ENCODE peak calls at places on chromosomes 13 and 19, in six cellular contexts. R is IMR-90, X is upper lobe of left lung, L is transverse colon, N is breast epithelium, V is bronchial epithelial cell. A is an unnamed sample.

GRCh38 chr13:51765142-51765515 is 38.8 kb downstream of the DHRS12 start:
- DNase-seq in R (no peak), X (no peak), L (no peak), N (no peak), V (no peak), A (no peak)

GRCh38 chr19:18321729-18322091 is 1.2 kb downstream of the LSM4 start:
- DNase-seq in R (peak; percentile 33), X (no peak), L (no peak), N (no peak), V (no peak), A (peak; percentile 29)

GRCh38 chr13:112774829-112775565 is 85.2 kb downstream of the ATP11A start:
- DNase-seq in R (no peak), X (no peak), L (no peak), N (no peak), V (no peak), A (no peak)

GRCh38 chr19:44059229-44059628 is 7.4 kb downstream of the ZNF223 start:
- DNase-seq in R (no peak), X (no peak), L (no peak), N (no peak), V (no peak), A (no peak)

GRCh38 chr13:99617474-99618255 is 116.4 kb downstream of the TM9SF2 start:
- DNase-seq in R (peak; percentile 38), X (no peak), L (peak; percentile 21), N (no peak), V (no peak), A (peak; percentile 65)

GRCh38 chr13:27262546-27262945 is 8.1 kb upstream of the RASL11A start:
- DNase-seq in R (no peak), X (no peak), L (no peak), N (no peak), V (no peak), A (no peak)

GRCh38 chr13:77800219-77800618 is 102.7 kb downstream of the SLAIN1 start:
- DNase-seq in R (no peak), X (no peak), L (no peak), N (no peak), V (no peak), A (peak; percentile 2)

GRCh38 chr19:16756649-16757048 is 37.0 kb downstream of the NWD1 start:
- DNase-seq in R (no peak), X (no peak), L (no peak), N (no peak), V (no peak), A (no peak)

GRCh38 chr19:11576186-11576585 is 1.3 kb downstream of the ACP5 start:
- DNase-seq in R (no peak), X (peak; percentile 40), L (no peak), N (no peak), V (no peak), A (no peak)

GRCh38 chr19:927044-927706 is 1.3 kb downstream of the ARID3A start:
- DNase-seq in R (no peak), X (peak; percentile 85), L (peak; percentile 62), N (peak; percentile 58), V (no peak), A (peak; percentile 60)

GRCh38 chr19:46994141-46994686 is 25.4 kb upstream of the NPAS1 start:
- DNase-seq in R (no peak), X (no peak), L (no peak), N (no peak), V (no peak), A (no peak)

GRCh38 chr13:23793711-23794110 is 95.5 kb downstream of the MIPEP start:
- DNase-seq in R (no peak), X (no peak), L (no peak), N (no peak), V (no peak), A (no peak)

GRCh38 chr19:7013678-7014077 is 7.6 kb downstream of the MBD3L2B start:
- DNase-seq in R (no peak), X (no peak), L (no peak), N (no peak), V (peak; percentile 66), A (peak; percentile 23)

GRCh38 chr13:59450218-59450617 is 713.5 kb downstream of the DIAPH3 start:
- DNase-seq in R (no peak), X (no peak), L (no peak), N (no peak), V (no peak), A (no peak)

GRCh38 chr13:101917475-101917810 is 465.0 kb downstream of the ITGBL1 start:
- DNase-seq in R (no peak), X (no peak), L (no peak), N (no peak), V (no peak), A (no peak)

GRCh38 chr13:25214371-25215252 is 42.5 kb upstream of the AMER2 start:
- DNase-seq in R (peak; percentile 21), X (no peak), L (no peak), N (no peak), V (peak; percentile 17), A (peak; percentile 55)

GRCh38 chr19:2385053-2385721 is 25.1 kb downstream of the TMPRSS9 start:
- DNase-seq in R (peak; percentile 79), X (peak; percentile 30), L (peak; percentile 51), N (peak; percentile 78), V (peak; percentile 75), A (peak; percentile 55)

GRCh38 chr13:94325660-94326059 is 153.8 kb downstream of the DCT start:
- DNase-seq in R (peak; percentile 17), X (no peak), L (no peak), N (no peak), V (no peak), A (no peak)

GRCh38 chr13:28819748-28820098 is 416 bp upstream of the MTUS2 start:
- DNase-seq in R (peak; percentile 32), X (peak; percentile 28), L (peak; percentile 28), N (no peak), V (no peak), A (peak; percentile 45)

GRCh38 chr13:48769107-48769704 is 115.5 kb downstream of the CYSLTR2 start:
- DNase-seq in R (peak; percentile 91), X (peak; percentile 85), L (peak; percentile 88), N (peak; percentile 62), V (peak; percentile 80), A (peak; percentile 97)

GRCh38 chr19:8146877-8147575 is 2.4 kb downstream of the FBN3 start:
- DNase-seq in R (no peak), X (peak; percentile 54), L (no peak), N (no peak), V (no peak), A (no peak)

GRCh38 chr19:36686365-36687213 is 823 bp upstream of the ZNF567 start:
- DNase-seq in R (peak; percentile 5), X (peak; percentile 25), L (peak; percentile 14), N (no peak), V (peak; percentile 6), A (peak; percentile 14)

GRCh38 chr13:50080158-50080855 is 65.1 kb downstream of the KCNRG start:
- DNase-seq in R (peak; percentile 52), X (no peak), L (peak; percentile 30), N (no peak), V (peak; percentile 33), A (peak; percentile 61)

GRCh38 chr19:34244611-34245299 is 9.6 kb upstream of the GARRE1 start:
- DNase-seq in R (peak; percentile 38), X (no peak), L (no peak), N (no peak), V (no peak), A (no peak)
- TF ChIP-seq CTCF in R (no peak), X (no peak), L (no peak), N (no peak), V (no peak), A (no peak)

GRCh38 chr13:72462726-72463125 is 264.7 kb downstream of the MZT1 start:
- DNase-seq in R (no peak), X (no peak), L (no peak), N (no peak), V (no peak), A (no peak)

GRCh38 chr13:72453161-72453560 is 274.3 kb downstream of the MZT1 start:
- DNase-seq in R (no peak), X (no peak), L (no peak), N (no peak), V (no peak), A (no peak)

GRCh38 chr13:72458701-72459100 is 268.7 kb downstream of the MZT1 start:
- DNase-seq in R (no peak), X (no peak), L (no peak), N (no peak), V (peak; percentile 50), A (peak; percentile 6)

GRCh38 chr13:72456486-72456885 is 270.9 kb downstream of the MZT1 start:
- DNase-seq in R (no peak), X (no peak), L (no peak), N (no peak), V (no peak), A (no peak)

DNA sequence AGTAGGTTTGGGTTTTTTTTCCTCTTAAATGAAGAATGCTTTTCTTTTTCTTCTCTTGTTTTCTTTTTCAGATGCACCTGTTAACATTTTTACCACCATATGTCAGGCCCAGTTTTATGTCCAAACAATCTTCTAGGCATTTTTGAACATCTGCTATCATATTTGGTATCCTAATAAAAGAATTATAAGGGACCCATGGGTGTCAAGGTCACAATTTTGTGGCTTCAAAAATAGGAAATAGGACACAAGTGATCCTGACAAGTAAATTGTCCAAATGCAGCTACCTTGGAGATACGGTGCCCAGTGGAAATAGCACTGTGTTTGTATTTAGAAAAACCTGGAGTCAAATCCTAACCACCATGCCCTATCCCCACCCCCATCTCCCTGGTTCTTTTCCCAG is 270.3 kb downstream of the MZT1 start:
- DNase-seq in R (no peak), X (no peak), L (no peak), N (no peak), V (no peak), A (no peak)
- H3K4me3 ChIP-seq in R (no peak overlapping the region), X (no peak overlapping the region), L (no peak overlapping the region), N (no peak overlapping the region), V (no peak overlapping the region), A (no peak overlapping the region)

GRCh38 chr19:31413353-31413752 is 64.1 kb upstream of the TSHZ3 start:
- DNase-seq in R (no peak), X (no peak), L (no peak), N (no peak), V (no peak), A (no peak)

GRCh38 chr19:31418055-31418454 is 68.8 kb upstream of the TSHZ3 start:
- DNase-seq in R (no peak), X (no peak), L (no peak), N (no peak), V (peak; percentile 41), A (no peak)

GRCh38 chr19:31415322-31415721 is 66.1 kb upstream of the TSHZ3 start:
- DNase-seq in R (no peak), X (no peak), L (no peak), N (no peak), V (no peak), A (no peak)

GRCh38 chr19:31418692-31419430 is 69.6 kb upstream of the TSHZ3 start:
- DNase-seq in R (no peak), X (no peak), L (no peak), N (no peak), V (no peak), A (no peak)

DNA sequence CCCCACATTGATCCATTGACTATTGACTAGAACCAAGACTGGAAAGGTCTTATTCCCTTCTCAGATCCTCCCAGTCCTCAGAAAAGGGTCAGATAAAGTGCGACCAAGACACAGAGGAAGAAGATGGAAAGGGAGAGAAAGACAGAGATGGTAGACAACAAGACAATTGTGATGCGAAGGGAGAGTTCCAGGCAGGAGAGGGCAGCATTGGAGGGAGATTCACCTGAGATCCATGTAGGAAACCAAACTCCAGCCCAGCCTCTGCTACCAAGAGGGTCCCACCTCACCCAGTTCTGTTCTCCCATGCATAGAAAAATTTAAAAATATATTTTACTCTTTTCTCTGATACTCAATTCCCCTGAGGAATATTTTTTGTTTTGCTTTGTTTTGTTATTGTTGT is 67.3 kb upstream of the TSHZ3 start:
- DNase-seq in R (no peak), X (no peak), L (no peak), N (no peak), V (no peak), A (no peak)
- TF ChIP-seq CTCF in R (no peak), X (no peak), L (no peak), N (no peak), V (no peak), A (no peak)

GRCh38 chr19:45443462-45444317 is 20.0 kb upstream of the ERCC1 start:
- DNase-seq in R (peak; percentile 82), X (peak; percentile 99), L (peak; percentile 98), N (peak; percentile 99), V (peak; percentile 84), A (peak; percentile 93)
- H3K4me3 ChIP-seq in R (peak overlapping the region; percentile 47), X (peak overlapping the region; percentile 51), L (peak overlapping the region; percentile 59), N (peak overlapping the region; percentile 75), V (peak overlapping the region; percentile 41), A (peak overlapping the region; percentile 47)

A was measured in fibroblast of pulmonary artery.